ENCODE peak calls at places on chromosome 18, in ten cellular contexts. One of them, this sample, is unnamed. For H3K9me3, the result is how much of the 10 kb centered on the place peaks cover.

GRCh38 chr18:39870586-39870985 is 2084.4 kb upstream of the PIK3C3 start:
- DNase-seq in WERI-Rb-1: peak
- DNase-seq in adrenal gland: no peak
- DNase-seq in ovary: no peak
- DNase-seq in IMR-90: no peak
- DNase-seq in body of pancreas: no peak
- DNase-seq in stomach: no peak
- DNase-seq in CD8-positive, alpha-beta T cell: no peak
- DNase-seq in upper lobe of right lung: no peak
- DNase-seq in transverse colon: no peak
- DNase-seq in this sample: no peak

GRCh38 chr18:51275712-51276473 is 78.4 kb upstream of the MEX3C start:
- DNase-seq in WERI-Rb-1: no peak
- DNase-seq in adrenal gland: peak
- DNase-seq in ovary: peak
- DNase-seq in IMR-90: peak
- DNase-seq in body of pancreas: no peak
- DNase-seq in stomach: peak
- DNase-seq in CD8-positive, alpha-beta T cell: no peak
- DNase-seq in upper lobe of right lung: no peak
- DNase-seq in transverse colon: peak
- DNase-seq in this sample: no peak

GRCh38 chr18:51195602-51196115 is 1.8 kb downstream of the MEX3C start:
- DNase-seq in WERI-Rb-1: peak
- DNase-seq in adrenal gland: peak
- DNase-seq in ovary: no peak
- DNase-seq in IMR-90: peak
- DNase-seq in body of pancreas: peak
- DNase-seq in stomach: no peak
- DNase-seq in CD8-positive, alpha-beta T cell: peak
- DNase-seq in upper lobe of right lung: no peak
- DNase-seq in transverse colon: peak
- DNase-seq in this sample: no peak

GRCh38 chr18:42418121-42418520 is 463.1 kb downstream of the PIK3C3 start:
- DNase-seq in WERI-Rb-1: no peak
- DNase-seq in adrenal gland: no peak
- DNase-seq in ovary: no peak
- DNase-seq in IMR-90: no peak
- DNase-seq in body of pancreas: no peak
- DNase-seq in stomach: no peak
- DNase-seq in CD8-positive, alpha-beta T cell: no peak
- DNase-seq in upper lobe of right lung: no peak
- DNase-seq in transverse colon: no peak
- DNase-seq in this sample: no peak

GRCh38 chr18:9876867-9877654 is 8.7 kb upstream of the TXNDC2 start:
- DNase-seq in WERI-Rb-1: peak
- DNase-seq in adrenal gland: peak
- DNase-seq in ovary: peak
- DNase-seq in IMR-90: peak
- DNase-seq in body of pancreas: peak
- DNase-seq in stomach: no peak
- DNase-seq in CD8-positive, alpha-beta T cell: no peak
- DNase-seq in upper lobe of right lung: no peak
- DNase-seq in transverse colon: no peak
- DNase-seq in this sample: peak

GRCh38 chr18:9531791-9532410 is 56.6 kb downstream of the RALBP1 start:
- DNase-seq in WERI-Rb-1: no peak
- DNase-seq in adrenal gland: no peak
- DNase-seq in ovary: no peak
- DNase-seq in IMR-90: peak
- DNase-seq in body of pancreas: no peak
- DNase-seq in stomach: no peak
- DNase-seq in CD8-positive, alpha-beta T cell: no peak
- DNase-seq in upper lobe of right lung: no peak
- DNase-seq in transverse colon: no peak
- DNase-seq in this sample: no peak

GRCh38 chr18:34222025-34222395 is 2.7 kb downstream of the NOL4 start:
- DNase-seq in WERI-Rb-1: peak
- DNase-seq in adrenal gland: no peak
- DNase-seq in ovary: no peak
- DNase-seq in IMR-90: no peak
- DNase-seq in body of pancreas: no peak
- DNase-seq in stomach: no peak
- DNase-seq in CD8-positive, alpha-beta T cell: no peak
- DNase-seq in upper lobe of right lung: no peak
- DNase-seq in transverse colon: no peak
- DNase-seq in this sample: no peak

GRCh38 chr18:28177828-28178635 is 1.1 kb upstream of the CDH2 start:
- DNase-seq in WERI-Rb-1: peak
- DNase-seq in adrenal gland: peak
- DNase-seq in ovary: peak
- DNase-seq in IMR-90: peak
- DNase-seq in body of pancreas: peak
- DNase-seq in stomach: peak
- DNase-seq in CD8-positive, alpha-beta T cell: no peak
- DNase-seq in upper lobe of right lung: peak
- DNase-seq in transverse colon: no peak
- DNase-seq in this sample: no peak

GRCh38 chr18:67010916-67011315 is 407.0 kb upstream of the CDH19 start:
- DNase-seq in WERI-Rb-1: no peak
- DNase-seq in adrenal gland: no peak
- DNase-seq in ovary: no peak
- DNase-seq in IMR-90: no peak
- DNase-seq in body of pancreas: no peak
- DNase-seq in stomach: no peak
- DNase-seq in CD8-positive, alpha-beta T cell: no peak
- DNase-seq in upper lobe of right lung: no peak
- DNase-seq in transverse colon: no peak
- DNase-seq in this sample: no peak

GRCh38 chr18:45359275-45360009 is 255.8 kb upstream of the SLC14A2 start:
- DNase-seq in WERI-Rb-1: no peak
- DNase-seq in adrenal gland: no peak
- DNase-seq in ovary: no peak
- DNase-seq in IMR-90: no peak
- DNase-seq in body of pancreas: peak
- DNase-seq in stomach: peak
- DNase-seq in CD8-positive, alpha-beta T cell: no peak
- DNase-seq in upper lobe of right lung: no peak
- DNase-seq in transverse colon: peak
- DNase-seq in this sample: no peak

GRCh38 chr18:22088029-22088428 is 81.4 kb upstream of the GATA6 start:
- DNase-seq in WERI-Rb-1: no peak
- DNase-seq in adrenal gland: peak
- DNase-seq in ovary: no peak
- DNase-seq in IMR-90: no peak
- DNase-seq in body of pancreas: peak
- DNase-seq in stomach: peak
- DNase-seq in CD8-positive, alpha-beta T cell: no peak
- DNase-seq in upper lobe of right lung: peak
- DNase-seq in transverse colon: peak
- DNase-seq in this sample: no peak
- H3K27ac ChIP-seq in WERI-Rb-1: no peak
- H3K27ac ChIP-seq in adrenal gland: no peak
- H3K27ac ChIP-seq in ovary: no peak
- H3K27ac ChIP-seq in IMR-90: no peak
- H3K27ac ChIP-seq in body of pancreas: no peak
- H3K27ac ChIP-seq in stomach: no peak
- H3K27ac ChIP-seq in CD8-positive, alpha-beta T cell: no peak
- H3K27ac ChIP-seq in upper lobe of right lung: no peak
- H3K27ac ChIP-seq in transverse colon: no peak
- H3K27ac ChIP-seq in this sample: no peak

GRCh38 chr18:73774836-73775509 is 372.7 kb downstream of the FBXO15 start:
- DNase-seq in WERI-Rb-1: no peak
- DNase-seq in adrenal gland: no peak
- DNase-seq in ovary: no peak
- DNase-seq in IMR-90: no peak
- DNase-seq in body of pancreas: peak
- DNase-seq in stomach: no peak
- DNase-seq in CD8-positive, alpha-beta T cell: no peak
- DNase-seq in upper lobe of right lung: no peak
- DNase-seq in transverse colon: no peak
- DNase-seq in this sample: no peak
- TF ChIP-seq CTCF in WERI-Rb-1: no peak
- TF ChIP-seq CTCF in adrenal gland: no peak
- TF ChIP-seq CTCF in ovary: no peak
- TF ChIP-seq CTCF in IMR-90: no peak
- TF ChIP-seq CTCF in body of pancreas: no peak
- TF ChIP-seq CTCF in stomach: no peak
- TF ChIP-seq CTCF in CD8-positive, alpha-beta T cell: no peak
- TF ChIP-seq CTCF in upper lobe of right lung: no peak
- TF ChIP-seq CTCF in transverse colon: no peak
- TF ChIP-seq CTCF in this sample: no peak

GRCh38 chr18:14974576-14974975 is 226.6 kb downstream of the ANKRD30B start:
- DNase-seq in WERI-Rb-1: no peak
- DNase-seq in adrenal gland: no peak
- DNase-seq in ovary: no peak
- DNase-seq in IMR-90: no peak
- DNase-seq in body of pancreas: no peak
- DNase-seq in stomach: no peak
- DNase-seq in CD8-positive, alpha-beta T cell: no peak
- DNase-seq in upper lobe of right lung: no peak
- DNase-seq in transverse colon: no peak
- DNase-seq in this sample: no peak
- H3K9me3 ChIP-seq in WERI-Rb-1: under half
- H3K9me3 ChIP-seq in adrenal gland: under half
- H3K9me3 ChIP-seq in ovary: under half
- H3K9me3 ChIP-seq in IMR-90: under half
- H3K9me3 ChIP-seq in body of pancreas: under half
- H3K9me3 ChIP-seq in stomach: under half
- H3K9me3 ChIP-seq in CD8-positive, alpha-beta T cell: under half
- H3K9me3 ChIP-seq in upper lobe of right lung: under half
- H3K9me3 ChIP-seq in transverse colon: under half
- H3K9me3 ChIP-seq in this sample: half or more

DNA sequence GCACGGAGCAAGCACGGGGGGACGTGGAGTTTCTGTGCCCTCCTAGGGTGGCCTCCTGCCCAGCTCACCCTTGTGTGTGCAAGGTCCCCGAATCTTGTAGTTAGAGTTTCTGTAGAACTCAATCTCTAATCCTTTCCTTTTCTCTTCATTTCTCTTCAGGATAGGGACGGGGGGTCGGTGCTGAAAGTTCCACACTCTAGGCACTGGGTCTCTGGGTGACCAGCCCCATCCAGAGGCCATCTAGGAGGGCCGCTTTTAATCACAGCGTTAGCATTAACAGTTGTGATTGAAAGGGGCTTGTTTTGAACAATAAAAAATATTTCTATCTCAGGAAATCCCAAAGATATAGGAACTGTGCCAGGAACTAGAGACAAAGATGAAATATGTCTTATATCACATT is 10.5 kb downstream of the SOCS6 start:
- DNase-seq in WERI-Rb-1: no peak
- DNase-seq in adrenal gland: no peak
- DNase-seq in ovary: no peak
- DNase-seq in IMR-90: no peak
- DNase-seq in body of pancreas: no peak
- DNase-seq in stomach: no peak
- DNase-seq in CD8-positive, alpha-beta T cell: no peak
- DNase-seq in upper lobe of right lung: no peak
- DNase-seq in transverse colon: no peak
- DNase-seq in this sample: no peak
- H3K27ac ChIP-seq in WERI-Rb-1: no peak
- H3K27ac ChIP-seq in adrenal gland: no peak
- H3K27ac ChIP-seq in ovary: no peak
- H3K27ac ChIP-seq in IMR-90: no peak
- H3K27ac ChIP-seq in body of pancreas: no peak
- H3K27ac ChIP-seq in stomach: no peak
- H3K27ac ChIP-seq in CD8-positive, alpha-beta T cell: no peak
- H3K27ac ChIP-seq in upper lobe of right lung: no peak
- H3K27ac ChIP-seq in transverse colon: no peak
- H3K27ac ChIP-seq in this sample: no peak

GRCh38 chr18:48037481-48038271 is 107.2 kb upstream of the SMAD2 start:
- DNase-seq in WERI-Rb-1: peak
- DNase-seq in adrenal gland: peak
- DNase-seq in ovary: no peak
- DNase-seq in IMR-90: no peak
- DNase-seq in body of pancreas: peak
- DNase-seq in stomach: peak
- DNase-seq in CD8-positive, alpha-beta T cell: no peak
- DNase-seq in upper lobe of right lung: no peak
- DNase-seq in transverse colon: no peak
- DNase-seq in this sample: no peak
- TF ChIP-seq CTCF in WERI-Rb-1: peak
- TF ChIP-seq CTCF in adrenal gland: peak
- TF ChIP-seq CTCF in ovary: no peak
- TF ChIP-seq CTCF in IMR-90: no peak
- TF ChIP-seq CTCF in body of pancreas: peak
- TF ChIP-seq CTCF in stomach: no peak
- TF ChIP-seq CTCF in CD8-positive, alpha-beta T cell: no peak
- TF ChIP-seq CTCF in upper lobe of right lung: peak
- TF ChIP-seq CTCF in transverse colon: no peak
- TF ChIP-seq CTCF in this sample: no peak

DNA sequence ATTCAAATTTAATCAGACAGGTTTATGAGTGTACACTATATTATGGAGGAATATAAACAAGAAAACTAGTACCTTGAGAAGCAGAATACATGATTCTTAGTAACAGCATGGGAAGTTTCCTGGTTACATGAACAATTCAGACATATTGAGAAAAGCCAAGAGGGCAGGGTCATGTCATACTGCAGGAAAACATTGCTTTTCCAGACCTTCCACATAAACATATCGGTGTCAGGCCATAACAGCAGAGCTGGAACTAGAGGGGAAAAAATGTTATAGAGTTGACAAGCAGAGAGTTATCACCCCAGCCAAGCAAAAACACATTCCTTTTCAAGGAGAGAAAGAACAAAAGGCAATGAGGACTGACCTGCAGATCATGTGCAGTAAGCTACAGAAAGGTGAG is 74.7 kb upstream of the ZNF236 start:
- DNase-seq in WERI-Rb-1: no peak
- DNase-seq in adrenal gland: no peak
- DNase-seq in ovary: no peak
- DNase-seq in IMR-90: no peak
- DNase-seq in body of pancreas: no peak
- DNase-seq in stomach: no peak
- DNase-seq in CD8-positive, alpha-beta T cell: no peak
- DNase-seq in upper lobe of right lung: no peak
- DNase-seq in transverse colon: no peak
- DNase-seq in this sample: no peak
- H3K9me3 ChIP-seq in WERI-Rb-1: under half
- H3K9me3 ChIP-seq in adrenal gland: under half
- H3K9me3 ChIP-seq in ovary: under half
- H3K9me3 ChIP-seq in IMR-90: under half
- H3K9me3 ChIP-seq in body of pancreas: under half
- H3K9me3 ChIP-seq in stomach: under half
- H3K9me3 ChIP-seq in CD8-positive, alpha-beta T cell: under half
- H3K9me3 ChIP-seq in upper lobe of right lung: under half
- H3K9me3 ChIP-seq in transverse colon: under half
- H3K9me3 ChIP-seq in this sample: under half

GRCh38 chr18:11909597-11910026 is 1.5 kb upstream of the MPPE1 start:
- DNase-seq in WERI-Rb-1: no peak
- DNase-seq in adrenal gland: no peak
- DNase-seq in ovary: peak
- DNase-seq in IMR-90: peak
- DNase-seq in body of pancreas: no peak
- DNase-seq in stomach: no peak
- DNase-seq in CD8-positive, alpha-beta T cell: no peak
- DNase-seq in upper lobe of right lung: no peak
- DNase-seq in transverse colon: no peak
- DNase-seq in this sample: no peak
- H3K27ac ChIP-seq in WERI-Rb-1: no peak
- H3K27ac ChIP-seq in adrenal gland: peak
- H3K27ac ChIP-seq in ovary: peak
- H3K27ac ChIP-seq in IMR-90: peak
- H3K27ac ChIP-seq in body of pancreas: peak
- H3K27ac ChIP-seq in stomach: peak
- H3K27ac ChIP-seq in CD8-positive, alpha-beta T cell: no peak
- H3K27ac ChIP-seq in upper lobe of right lung: peak
- H3K27ac ChIP-seq in transverse colon: peak
- H3K27ac ChIP-seq in this sample: peak

This sample was measured in AG04450.